ENCODE peak calls at places on chromosomes 16 and 17, in four cellular contexts. M, Z, C and K are unnamed samples.

GRCh38 chr17:2692781-2693135 is 18.8 kb downstream of the CLUH start:
- DNase-seq in Z (no peak), C (no peak), M (no peak), K (no peak)

GRCh38 chr17:50967795-50968194 is 101.6 kb upstream of the TOB1 start:
- DNase-seq in C (no peak), M (no peak), Z (no peak), K (no peak)

GRCh38 chr17:62800580-62800979 is 7.5 kb downstream of the MARCHF10 start:
- DNase-seq in Z (no peak), C (no peak), M (no peak), K (peak; percentile 87)

GRCh38 chr17:42273474-42274272 is 2.5 kb downstream of the STAT5B start:
- DNase-seq in Z (no peak), M (no peak), C (no peak), K (no peak)

GRCh38 chr17:80624864-80625263 is 80.2 kb downstream of the RPTOR start:
- DNase-seq in C (no peak), M (no peak), Z (no peak), K (peak; percentile 56)

GRCh38 chr16:31474173-31474714 is 2.3 kb downstream of the TGFB1I1 start:
- DNase-seq in M (no peak), C (no peak), Z (no peak), K (no peak)

GRCh38 chr16:66927012-66927436 is 1.7 kb upstream of the RRAD start:
- DNase-seq in C (no peak), Z (peak; percentile 82), M (no peak), K (peak; percentile 68)

GRCh38 chr17:18184143-18185007 is 747 bp downstream of the ALKBH5 start:
- DNase-seq in C (peak; percentile 68), Z (peak; percentile 81), M (peak; percentile 81), K (peak; percentile 87)

GRCh38 chr17:77144227-77144626 is 3.5 kb downstream of the SEC14L1 start:
- DNase-seq in C (no peak), Z (no peak), M (peak; percentile 92), K (no peak)

GRCh38 chr17:77145209-77145608 is 4.4 kb downstream of the SEC14L1 start:
- DNase-seq in C (no peak), Z (no peak), M (peak; percentile 54), K (no peak)

GRCh38 chr17:77141846-77142449 is 1.2 kb downstream of the SEC14L1 start:
- DNase-seq in Z (no peak), M (no peak), C (no peak), K (no peak)

GRCh38 chr17:77142689-77143088 is 1.9 kb downstream of the SEC14L1 start:
- DNase-seq in M (peak; percentile 33), Z (no peak), C (no peak), K (no peak)

DNA sequence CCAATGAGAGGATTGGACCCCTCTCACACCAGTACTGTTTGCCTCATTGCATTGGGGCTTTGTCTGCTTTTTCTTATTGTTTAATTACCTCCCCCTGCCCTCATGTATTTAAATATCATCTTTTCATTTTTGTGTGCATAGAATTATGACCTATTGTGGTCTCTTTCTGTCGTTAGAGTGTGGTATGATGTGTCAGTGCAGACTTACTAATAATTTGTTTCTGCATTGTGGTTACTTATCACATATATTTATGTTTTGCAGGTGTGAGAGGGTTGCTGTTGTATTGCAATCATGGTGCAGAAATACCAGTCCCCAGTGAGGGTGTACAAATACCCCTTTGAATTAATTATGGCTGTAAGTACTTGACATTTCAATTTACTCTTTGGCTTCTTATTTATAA is 2.5 kb downstream of the SEC14L1 start:
- DNase-seq in C (no peak), Z (no peak), M (peak; percentile 60), K (no peak)
- H3K4me1 ChIP-seq in C (peaks cover 13% of the 10 kb centered on the region), Z (peaks cover 59% of the 10 kb centered on the region), M (peaks cover 67% of the 10 kb centered on the region), K (peaks cover 9% of the 10 kb centered on the region)

GRCh38 chr17:59804910-59805381 is 87.8 kb downstream of the TUBD1 start:
- DNase-seq in C (no peak), M (no peak), Z (no peak), K (no peak)
- H3K4me3 ChIP-seq in C (no peak overlapping the region), M (peak overlapping the region; percentile 35), Z (peak overlapping the region; percentile 4), K (no peak overlapping the region)

GRCh38 chr17:7355053-7355452 is at the start of gene TMEM95:
- DNase-seq in M (no peak), C (no peak), Z (peak; percentile 67), K (no peak)

GRCh38 chr17:7354262-7354781 is 634 bp upstream of the TMEM95 start:
- DNase-seq in Z (no peak), C (peak; percentile 62), M (no peak), K (no peak)

GRCh38 chr17:7352910-7353635 is 1.1 kb downstream of the KCTD11 start:
- DNase-seq in C (no peak), M (no peak), Z (peak; percentile 70), K (no peak)

GRCh38 chr17:7352559-7352889 is 562 bp downstream of the KCTD11 start:
- DNase-seq in C (no peak), Z (no peak), M (no peak), K (no peak)

GRCh38 chr17:7351665-7352558 is at the start of gene KCTD11:
- DNase-seq in C (peak; percentile 96), Z (peak; percentile 97), M (peak; percentile 80), K (peak; percentile 97)
- TF ChIP-seq CTCF in C (peak; percentile 62), Z (peak; percentile 54), M (peak; percentile 74), K (peak; percentile 78)

GRCh38 chr17:39954876-39955275 is 7.9 kb upstream of the GSDMA start:
- DNase-seq in C (no peak), M (no peak), Z (no peak), K (peak; percentile 81)
- H3K4me1 ChIP-seq in C (no peaks in the 10 kb centered on the region), M (peaks cover 23% of the 10 kb centered on the region), Z (peaks cover 10% of the 10 kb centered on the region), K (no peaks in the 10 kb centered on the region)

DNA sequence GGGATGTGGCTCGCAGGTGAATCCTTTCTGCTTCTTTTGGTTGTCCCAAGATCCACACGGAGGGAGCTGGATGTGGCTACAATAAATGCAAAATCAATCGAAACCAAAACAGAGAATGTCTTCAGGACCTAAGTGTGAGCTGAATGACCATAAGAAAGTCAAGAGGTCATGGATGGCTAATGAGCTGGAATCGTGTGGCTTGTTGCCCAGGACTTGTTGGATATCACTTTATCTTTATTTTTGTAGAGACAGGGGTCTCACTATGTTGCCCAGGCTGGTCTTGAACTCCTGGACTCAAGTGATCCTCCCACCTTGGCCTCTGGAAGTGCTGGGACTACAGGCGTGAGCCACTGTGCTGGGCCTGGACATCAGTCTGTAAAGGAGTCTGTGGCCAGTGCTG is 326.8 kb upstream of the N4BP1 start:
- DNase-seq in M (no peak), C (no peak), Z (no peak), K (no peak)
- H3K4me3 ChIP-seq in M (no peak overlapping the region), C (no peak overlapping the region), Z (no peak overlapping the region), K (no peak overlapping the region)

DNA sequence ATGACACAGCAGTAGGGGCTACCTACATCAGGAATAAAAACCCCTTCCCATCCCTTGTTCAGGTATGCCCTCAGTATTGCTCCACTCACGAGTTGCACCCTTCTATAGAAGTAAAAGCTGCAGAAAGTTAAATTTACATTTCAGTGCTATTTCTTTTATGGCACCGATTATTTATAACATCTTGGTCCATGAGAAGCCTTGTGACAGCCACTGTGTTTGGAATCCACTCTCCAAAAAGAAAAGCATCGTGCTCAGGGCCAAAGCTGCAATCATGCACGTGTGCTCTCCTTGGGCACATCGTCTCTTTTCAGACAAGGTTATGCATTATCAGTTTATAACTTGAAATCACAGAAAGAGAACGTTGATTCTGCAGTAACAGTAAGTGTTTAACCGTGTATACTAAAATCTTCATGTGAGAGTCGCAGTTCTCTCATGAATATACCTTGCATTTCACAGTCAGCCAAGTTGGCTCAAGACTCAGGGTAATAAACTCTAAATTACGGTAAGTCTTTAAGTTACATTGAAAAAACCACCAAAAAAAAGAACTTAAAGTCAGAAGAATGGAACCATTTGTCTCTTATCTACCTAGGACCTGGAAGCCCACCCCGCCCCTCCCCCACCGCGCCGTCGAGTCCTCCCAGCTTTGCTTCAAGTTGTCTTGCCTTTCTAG is 189.6 kb downstream of the CPPED1 start:
- DNase-seq in M (no peak), Z (no peak), C (no peak), K (peak; percentile 8)
- TF ChIP-seq CTCF in M (no peak), Z (no peak), C (no peak), K (no peak)

GRCh38 chr17:65142247-65142646 is 5.1 kb downstream of the RGS9 start:
- DNase-seq in C (no peak), M (no peak), Z (no peak), K (no peak)
- H3K4me1 ChIP-seq in C (peaks cover 12% of the 10 kb centered on the region), M (peaks cover 45% of the 10 kb centered on the region), Z (no peaks in the 10 kb centered on the region), K (no peaks in the 10 kb centered on the region)